ENCODE peak calls at places on chromosomes 2 and 18, in seven cellular contexts. R, B, P, J, M, V and I are unnamed samples.

GRCh38 chr2:151946856-151947523 is 118.8 kb upstream of the ARL5A start:
- DNase-seq in R (no peak), B (no peak), P (peak), J (peak), M (no peak), V (peak), I (peak)

GRCh38 chr2:64354857-64355680 is 98.9 kb upstream of the LGALSL start:
- DNase-seq in R (no peak), B (no peak), P (no peak), J (peak), M (no peak), V (no peak), I (no peak)

GRCh38 chr2:18433872-18434271 is 126.6 kb downstream of the RDH14 start:
- DNase-seq in R (no peak), B (no peak), P (no peak), J (no peak), M (no peak), V (no peak), I (no peak)

GRCh38 chr2:159124441-159124911 is 156.0 kb downstream of the TANC1 start:
- DNase-seq in R (no peak), B (no peak), P (no peak), J (peak), M (no peak), V (no peak), I (no peak)

GRCh38 chr2:203871371-203871983 is 3.9 kb downstream of the CTLA4 start:
- DNase-seq in R (no peak), B (no peak), P (peak), J (no peak), M (no peak), V (no peak), I (no peak)

GRCh38 chr2:1318366-1319009 is 94.8 kb upstream of the TPO start:
- DNase-seq in R (no peak), B (no peak), P (no peak), J (no peak), M (no peak), V (no peak), I (no peak)

GRCh38 chr2:714005-714741 is 37.0 kb upstream of the TMEM18 start:
- DNase-seq in R (no peak), B (no peak), P (peak), J (peak), M (no peak), V (peak), I (no peak)

GRCh38 chr2:181258761-181259160 is 198.4 kb upstream of the ITGA4 start:
- DNase-seq in R (no peak), B (no peak), P (no peak), J (peak), M (no peak), V (no peak), I (no peak)

GRCh38 chr2:26555246-26556133 is 77.6 kb upstream of the OTOF start:
- DNase-seq in R (no peak), B (peak), P (no peak), J (no peak), M (no peak), V (no peak), I (no peak)

GRCh38 chr18:28177828-28178635 is 1.1 kb upstream of the CDH2 start:
- DNase-seq in R (peak), B (peak), P (peak), J (peak), M (peak), V (peak), I (no peak)

GRCh38 chr2:179049203-179049545 is 763 bp downstream of the CCDC141 start:
- DNase-seq in R (no peak), B (no peak), P (no peak), J (no peak), M (no peak), V (no peak), I (no peak)

GRCh38 chr2:122168799-122169198 is 413.3 kb downstream of the TSN start:
- DNase-seq in R (no peak), B (no peak), P (no peak), J (no peak), M (no peak), V (no peak), I (no peak)

GRCh38 chr2:98771771-98772521 is 41.0 kb upstream of the MGAT4A start:
- DNase-seq in R (no peak), B (no peak), P (peak), J (no peak), M (no peak), V (no peak), I (no peak)

GRCh38 chr2:26785431-26786206 is at the start of gene CENPA:
- DNase-seq in R (peak), B (peak), P (peak), J (peak), M (peak), V (peak), I (peak)

GRCh38 chr2:239878686-239879085 is 146.5 kb downstream of the NDUFA10 start:
- DNase-seq in R (no peak), B (no peak), P (no peak), J (no peak), M (peak), V (no peak), I (no peak)

GRCh38 chr18:65754121-65754520 is 3.3 kb downstream of the CDH7 start:
- DNase-seq in R (no peak), B (no peak), P (no peak), J (peak), M (no peak), V (no peak), I (no peak)

GRCh38 chr2:172427256-172427989 is at the start of gene ITGA6:
- DNase-seq in R (peak), B (peak), P (peak), J (peak), M (no peak), V (peak), I (no peak)

GRCh38 chr2:102540882-102541281 is 67.9 kb downstream of the SLC9A4 start:
- DNase-seq in R (no peak), B (no peak), P (no peak), J (peak), M (no peak), V (no peak), I (no peak)

GRCh38 chr18:34659579-34660517 is 50.2 kb upstream of the DTNA start:
- DNase-seq in R (no peak), B (peak), P (no peak), J (peak), M (peak), V (peak), I (peak)

DNA sequence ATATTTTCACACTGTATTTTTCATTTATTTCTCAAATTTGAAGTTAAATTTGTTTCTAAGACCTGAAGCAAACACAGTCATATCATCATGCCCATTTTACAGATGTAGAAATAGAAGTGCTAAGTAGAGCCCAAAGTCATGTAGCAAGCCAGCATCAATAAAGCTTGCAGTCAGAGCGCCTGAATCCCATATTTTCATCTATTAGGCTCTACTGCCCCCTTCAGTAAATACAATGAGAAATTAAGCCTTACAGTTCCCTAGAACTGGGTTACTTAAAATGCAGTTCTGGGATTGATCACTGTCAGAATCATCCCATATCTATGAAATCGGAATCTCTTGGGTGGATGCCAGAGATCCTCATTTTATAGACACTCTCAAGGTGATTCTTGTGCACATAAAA is 419.9 kb downstream of the TGIF1 start:
- DNase-seq in R (no peak), B (no peak), P (no peak), J (peak), M (no peak), V (no peak), I (no peak)
- TF ChIP-seq CTCF in R (peak), B (peak), P (no peak), J (peak), M (no peak), V (peak), I (no peak)

GRCh38 chr2:68920481-68921170 is 32.1 kb downstream of the GKN2 start:
- DNase-seq in R (no peak), B (no peak), P (no peak), J (peak), M (no peak), V (no peak), I (no peak)
- TF ChIP-seq CTCF in R (no peak), B (no peak), P (no peak), J (no peak), M (no peak), V (no peak), I (no peak)

GRCh38 chr2:105886680-105887079 is 142.0 kb downstream of the NCK2 start:
- DNase-seq in R (no peak), B (no peak), P (no peak), J (no peak), M (peak), V (no peak), I (no peak)

GRCh38 chr2:105887246-105887645 is 142.5 kb downstream of the NCK2 start:
- DNase-seq in R (no peak), B (no peak), P (no peak), J (no peak), M (peak), V (no peak), I (no peak)

GRCh38 chr2:105890856-105891255 is 146.1 kb downstream of the NCK2 start:
- DNase-seq in R (no peak), B (no peak), P (no peak), J (no peak), M (peak), V (no peak), I (no peak)

GRCh38 chr2:105889046-105889445 is 144.3 kb downstream of the NCK2 start:
- DNase-seq in R (no peak), B (no peak), P (no peak), J (no peak), M (peak), V (no peak), I (no peak)

DNA sequence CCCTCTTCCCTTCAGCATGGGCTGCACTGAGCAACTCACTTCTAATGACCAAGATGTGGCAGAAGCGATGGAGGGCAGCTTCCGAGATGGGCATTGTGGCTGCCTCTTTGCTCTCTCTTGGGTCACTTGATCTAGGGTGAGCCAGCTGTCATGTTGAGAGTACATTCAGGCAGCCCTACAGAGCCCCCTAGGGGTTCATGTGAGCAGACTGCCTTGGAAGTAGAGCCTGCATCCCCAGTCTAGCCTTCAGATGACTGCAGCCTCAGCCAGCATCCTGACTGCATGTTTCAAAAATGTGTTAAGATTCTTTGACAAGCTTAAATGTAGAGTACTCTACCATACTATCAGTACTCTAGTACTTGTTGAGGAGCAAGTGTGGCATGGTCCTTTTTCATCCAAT is 143.9 kb downstream of the NCK2 start:
- DNase-seq in R (no peak), B (no peak), P (no peak), J (no peak), M (peak), V (no peak), I (no peak)
- TF ChIP-seq CTCF in R (no peak), B (peak), P (no peak), J (peak), M (no peak), V (peak), I (no peak)

GRCh38 chr2:19848029-19848750 is 53.6 kb downstream of the TTC32 start:
- DNase-seq in R (no peak), B (no peak), P (no peak), J (no peak), M (peak), V (no peak), I (no peak)

GRCh38 chr2:19850056-19850455 is 51.7 kb downstream of the TTC32 start:
- DNase-seq in R (no peak), B (no peak), P (no peak), J (peak), M (peak), V (no peak), I (no peak)

GRCh38 chr2:19848952-19849351 is 52.8 kb downstream of the TTC32 start:
- DNase-seq in R (no peak), B (no peak), P (no peak), J (no peak), M (peak), V (no peak), I (no peak)

GRCh38 chr2:19850526-19851050 is 51.2 kb downstream of the TTC32 start:
- DNase-seq in R (no peak), B (no peak), P (no peak), J (no peak), M (peak), V (no peak), I (no peak)

GRCh38 chr2:19851116-19851515 is 50.7 kb downstream of the TTC32 start:
- DNase-seq in R (no peak), B (no peak), P (no peak), J (peak), M (peak), V (no peak), I (no peak)
- TF ChIP-seq CTCF in R (no peak), B (no peak), P (no peak), J (peak), M (no peak), V (peak), I (no peak)

GRCh38 chr18:54938506-54938905 is 20.8 kb downstream of the CCDC68 start:
- DNase-seq in R (no peak), B (no peak), P (no peak), J (no peak), M (no peak), V (no peak), I (no peak)
- TF ChIP-seq CTCF in R (no peak), B (no peak), P (no peak), J (no peak), M (no peak), V (no peak), I (no peak)

DNA sequence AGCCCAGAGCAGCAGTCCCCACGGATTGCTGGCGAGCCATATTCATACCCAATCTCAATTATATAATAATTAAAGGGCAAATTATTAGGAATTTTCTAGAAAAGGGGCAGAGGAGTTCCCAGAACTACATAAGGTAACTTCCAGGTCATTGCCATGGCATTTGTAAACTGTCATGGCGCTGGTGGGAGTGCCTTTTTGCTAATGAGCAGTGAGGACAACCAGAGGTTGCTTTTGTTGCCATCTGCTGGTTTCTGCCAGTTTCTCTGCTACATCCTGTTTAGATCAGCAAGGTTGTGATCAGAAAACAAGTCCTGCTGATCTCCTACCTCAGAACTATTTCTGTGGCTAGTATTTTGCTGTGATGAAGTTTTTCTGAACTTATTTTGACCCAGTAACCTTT is 159.8 kb upstream of the PIEZO2 start:
- DNase-seq in R (no peak), B (no peak), P (no peak), J (no peak), M (no peak), V (no peak), I (no peak)
- TF ChIP-seq CTCF in R (no peak), B (no peak), P (peak), J (no peak), M (no peak), V (peak), I (no peak)

GRCh38 chr2:149648282-149649030 is 60.9 kb upstream of the MMADHC start:
- DNase-seq in R (no peak), B (no peak), P (no peak), J (peak), M (peak), V (no peak), I (no peak)

GRCh38 chr2:149650006-149650405 is 62.4 kb upstream of the MMADHC start:
- DNase-seq in R (no peak), B (no peak), P (no peak), J (no peak), M (no peak), V (no peak), I (no peak)

GRCh38 chr2:149651229-149651628 is 63.7 kb upstream of the MMADHC start:
- DNase-seq in R (no peak), B (no peak), P (no peak), J (no peak), M (no peak), V (no peak), I (no peak)

DNA sequence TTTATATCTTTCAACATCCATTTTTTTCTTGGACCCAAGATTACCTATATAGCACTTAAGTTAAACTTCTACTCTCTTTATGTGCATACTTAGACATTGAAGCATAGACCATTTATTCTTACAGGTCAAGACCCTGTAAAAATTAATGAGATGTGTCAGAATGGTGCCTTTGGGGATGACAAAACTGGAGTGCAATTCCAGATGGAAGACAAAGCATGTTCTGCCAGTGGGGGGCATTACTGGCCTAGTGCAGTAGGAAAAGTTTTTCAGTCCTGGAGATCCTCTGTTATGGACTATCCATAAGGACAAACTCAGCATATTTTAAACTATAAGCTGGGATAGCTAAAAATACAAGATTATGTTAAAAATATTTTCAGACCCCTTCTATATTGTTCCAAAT is 57.8 kb upstream of the MMADHC start:
- DNase-seq in R (no peak), B (no peak), P (no peak), J (no peak), M (no peak), V (no peak), I (no peak)
- TF ChIP-seq CTCF in R (no peak), B (no peak), P (no peak), J (no peak), M (no peak), V (peak), I (no peak)

GRCh38 chr2:144452169-144453038 is 67.5 kb downstream of the ZEB2 start:
- DNase-seq in R (no peak), B (no peak), P (no peak), J (no peak), M (no peak), V (no peak), I (no peak)
- TF ChIP-seq CTCF in R (peak), B (peak), P (no peak), J (no peak), M (no peak), V (peak), I (no peak)

DNA sequence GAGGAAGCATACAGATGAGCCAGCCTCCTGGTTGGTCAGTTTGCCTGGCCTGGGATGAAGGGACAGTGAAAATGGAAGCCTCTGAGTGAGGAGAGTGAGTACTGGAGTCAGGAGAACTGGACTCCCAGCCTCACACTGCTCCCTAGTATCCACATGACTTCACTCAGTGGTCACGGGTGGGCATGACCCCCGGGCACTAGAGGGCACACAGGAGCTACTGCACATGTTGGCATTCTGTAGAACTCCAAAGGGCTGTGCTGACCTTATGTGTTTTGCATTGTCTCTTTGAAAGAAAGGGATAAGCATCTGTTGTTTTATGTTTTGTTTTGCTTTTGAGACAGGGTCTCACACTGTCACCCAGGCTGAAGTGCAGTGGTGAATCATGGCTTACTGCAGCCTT is 23.7 kb downstream of the NCAPH start:
- DNase-seq in R (no peak), B (no peak), P (no peak), J (no peak), M (no peak), V (no peak), I (no peak)
- TF ChIP-seq CTCF in R (no peak), B (peak), P (peak), J (peak), M (no peak), V (no peak), I (no peak)